ENCODE peak calls at places on chromosomes 13 and 19, in four cellular contexts. D is HepG2, N is HCT116, I is K562. L is an unnamed sample.

GRCh38 chr19:58228584-58229254 is at the start of gene ZNF544:
- DNase-seq in D (peak; percentile 45), N (peak; percentile 48), I (peak; percentile 80), L (no peak)

GRCh38 chr19:3665681-3666544 is 34.4 kb downstream of the PIP5K1C start:
- DNase-seq in D (peak; percentile 13), N (no peak), I (peak; percentile 87), L (peak; percentile 12)

GRCh38 chr19:32181356-32181920 is 164.0 kb upstream of the ZNF507 start:
- DNase-seq in D (no peak), N (no peak), I (no peak), L (no peak)

GRCh38 chr19:58093071-58093470 is 5.0 kb downstream of the ZSCAN18 start:
- DNase-seq in D (no peak), N (no peak), I (no peak), L (no peak)

GRCh38 chr13:110340812-110341444 is 33.8 kb downstream of the COL4A2 start:
- DNase-seq in D (no peak), N (no peak), I (no peak), L (no peak)

GRCh38 chr13:32840840-32841713 is 175.1 kb upstream of the KL start:
- DNase-seq in D (no peak), N (no peak), I (no peak), L (no peak)

GRCh38 chr19:12194827-12195500 is 32.1 kb downstream of the ZNF136 start:
- DNase-seq in D (no peak), N (no peak), I (no peak), L (no peak)

GRCh38 chr13:18960637-18961227 is 220.9 kb downstream of the TUBA3C start:
- DNase-seq in D (no peak), N (no peak), I (no peak), L (no peak)

GRCh38 chr19:46860846-46861690 is at the start of gene ARHGAP35:
- DNase-seq in D (no peak), N (no peak), I (peak; percentile 85), L (no peak)

GRCh38 chr19:20273376-20273775 is 106.4 kb downstream of the ZNF486 start:
- DNase-seq in D (no peak), N (no peak), I (no peak), L (no peak)

GRCh38 chr19:55446060-55446459 is 3.0 kb upstream of the SHISA7 start:
- DNase-seq in D (peak; percentile 49), N (no peak), I (no peak), L (no peak)

GRCh38 chr13:59364508-59365187 is 799.1 kb downstream of the DIAPH3 start:
- DNase-seq in D (no peak), N (no peak), I (no peak), L (no peak)

GRCh38 chr13:32409561-32410440 is 18.1 kb downstream of the N4BP2L1 start:
- DNase-seq in D (no peak), N (no peak), I (no peak), L (no peak)

GRCh38 chr19:41089955-41090354 is 1.7 kb downstream of the CYP2A13 start:
- DNase-seq in D (no peak), N (no peak), I (no peak), L (no peak)

GRCh38 chr19:7010722-7011593 is 10.3 kb downstream of the MBD3L2B start:
- DNase-seq in D (no peak), N (no peak), I (no peak), L (no peak)

GRCh38 chr13:98664047-98664446 is 87.1 kb upstream of the STK24 start:
- DNase-seq in D (no peak), N (peak; percentile 85), I (no peak), L (peak; percentile 5)

GRCh38 chr13:109336730-109337129 is 449.7 kb downstream of the IRS2 start:
- DNase-seq in D (no peak), N (no peak), I (no peak), L (no peak)

GRCh38 chr13:24168392-24168750 is 7.9 kb downstream of the SPATA13 start:
- DNase-seq in D (no peak), N (no peak), I (no peak), L (no peak)

DNA sequence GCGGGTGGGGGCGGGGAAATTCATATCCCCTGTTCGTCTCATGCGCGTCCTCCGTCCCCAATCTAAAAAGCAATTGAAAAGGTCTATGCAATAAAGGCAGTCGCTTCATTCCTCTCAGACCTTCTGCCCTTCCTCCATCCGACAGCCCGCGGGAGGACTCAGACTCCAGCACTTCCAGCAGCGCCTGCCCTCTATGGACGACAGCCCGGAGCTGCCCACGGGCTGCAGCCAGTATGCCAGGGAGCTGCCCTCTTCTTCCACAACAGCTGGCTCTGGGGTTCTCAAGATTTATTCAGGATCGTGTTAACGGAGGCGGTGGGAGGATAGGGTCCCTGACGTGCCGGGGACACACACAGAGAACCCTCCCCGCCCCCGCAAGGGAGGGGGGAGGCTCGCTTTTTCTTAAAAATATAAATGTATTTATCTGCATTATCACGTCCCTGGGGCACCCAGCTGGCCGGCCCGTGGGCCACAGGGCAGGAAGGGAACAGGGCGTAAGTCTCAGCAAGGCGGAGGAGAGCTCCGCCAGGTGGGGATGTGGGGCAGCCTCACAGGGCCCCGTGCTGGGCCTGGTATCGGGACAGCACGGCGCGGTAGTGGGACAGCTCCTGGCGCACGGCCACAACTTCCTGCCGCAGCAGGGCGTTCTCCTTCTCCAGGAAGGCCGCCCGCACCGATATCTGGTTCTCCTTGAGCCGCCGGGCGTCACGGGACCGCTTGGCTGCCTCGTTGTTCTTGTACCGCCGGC is 6.7 kb downstream of the DBP start:
- DNase-seq in D (no peak), N (no peak), I (no peak), L (no peak)
- TF ChIP-seq TCF7L2 in D (no peak), N (no peak), I (no peak), L (no peak)

DNA sequence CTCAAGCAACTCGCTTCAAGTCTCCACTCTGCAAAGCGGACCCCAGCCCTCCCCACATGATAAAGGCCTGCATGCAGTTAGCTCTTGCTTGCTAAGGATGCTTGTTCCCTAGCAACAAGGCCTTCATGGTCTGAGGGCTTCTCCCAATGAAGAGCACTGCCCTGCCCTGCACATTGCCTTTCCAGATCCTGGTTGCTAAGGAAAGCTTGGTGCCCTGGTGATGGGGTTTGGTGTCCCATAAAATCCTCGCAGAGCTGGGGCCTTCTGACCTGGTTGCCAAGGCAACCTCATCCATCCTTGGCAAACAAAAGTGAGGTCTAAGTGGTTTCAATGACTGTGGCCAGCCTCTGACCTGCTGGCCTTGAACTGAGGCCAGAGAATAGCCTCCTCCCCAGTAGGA is 5.9 kb downstream of the DBP start:
- DNase-seq in D (no peak), N (no peak), I (no peak), L (no peak)
- H3K4me1 ChIP-seq in D (peaks cover 62% of the 10 kb centered on the region), N (peaks cover 47% of the 10 kb centered on the region), I (peaks cover 79% of the 10 kb centered on the region), L (peaks cover 23% of the 10 kb centered on the region)

GRCh38 chr19:784541-784940 is 12.7 kb upstream of the PTBP1 start:
- DNase-seq in D (no peak), N (no peak), I (no peak), L (no peak)
- TF ChIP-seq TCF7L2 in D (no peak), N (no peak), I (no peak), L (peak; percentile 93)

DNA sequence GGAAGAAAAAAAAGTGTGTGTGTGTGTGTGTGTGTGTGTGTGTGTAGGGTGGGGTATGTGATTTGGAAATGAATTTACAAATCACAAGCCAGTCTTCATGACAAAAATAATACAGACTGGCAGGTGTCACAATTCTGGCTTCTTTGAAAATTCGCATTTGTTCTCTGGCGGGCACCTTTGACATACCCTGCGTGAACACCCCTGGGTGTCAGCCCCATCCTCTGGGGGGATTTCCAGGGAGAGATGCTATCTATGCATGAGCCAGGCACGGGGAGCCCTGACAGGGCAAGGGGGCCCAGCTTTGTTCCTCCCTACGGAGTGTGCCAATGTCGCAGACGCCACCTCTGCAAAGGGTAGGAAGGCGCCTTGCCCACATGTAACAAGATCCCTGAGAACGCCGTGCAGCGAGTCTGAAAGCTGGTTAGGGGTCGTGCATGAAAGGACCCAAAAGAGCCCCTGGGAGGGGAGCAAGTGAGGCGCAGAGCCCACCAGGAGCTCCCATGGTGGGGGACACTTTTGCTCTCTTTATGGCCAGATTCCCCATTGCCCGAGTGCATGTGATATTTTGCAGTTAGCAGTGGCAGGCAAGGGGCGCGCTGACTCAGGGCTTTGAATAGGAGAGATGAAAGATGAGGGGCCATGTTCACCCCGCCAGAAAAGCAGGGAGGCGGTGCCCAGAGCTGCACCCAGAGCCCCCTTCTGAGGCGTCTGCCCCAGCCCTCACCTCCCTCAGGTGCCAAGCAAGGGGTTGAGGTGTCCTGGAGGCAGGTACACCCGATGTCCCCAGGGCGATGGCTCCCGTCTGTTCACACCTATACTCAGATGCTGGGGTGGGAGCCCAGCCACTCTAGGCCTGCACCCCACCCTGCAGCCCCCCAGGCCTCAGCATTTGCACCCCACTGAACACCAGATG is 45.3 kb downstream of the KLF2 start:
- DNase-seq in D (no peak), N (no peak), I (no peak), L (no peak)
- H3K4me1 ChIP-seq in D (peaks cover 46% of the 10 kb centered on the region), N (no peaks in the 10 kb centered on the region), I (peaks cover 39% of the 10 kb centered on the region), L (no peaks in the 10 kb centered on the region)

GRCh38 chr13:29754486-29754806 is 96.0 kb downstream of the UBL3 start:
- DNase-seq in D (peak; percentile 47), N (peak; percentile 22), I (no peak), L (no peak)
- TF ChIP-seq TCF7L2 in D (no peak), N (no peak), I (no peak), L (no peak)

DNA sequence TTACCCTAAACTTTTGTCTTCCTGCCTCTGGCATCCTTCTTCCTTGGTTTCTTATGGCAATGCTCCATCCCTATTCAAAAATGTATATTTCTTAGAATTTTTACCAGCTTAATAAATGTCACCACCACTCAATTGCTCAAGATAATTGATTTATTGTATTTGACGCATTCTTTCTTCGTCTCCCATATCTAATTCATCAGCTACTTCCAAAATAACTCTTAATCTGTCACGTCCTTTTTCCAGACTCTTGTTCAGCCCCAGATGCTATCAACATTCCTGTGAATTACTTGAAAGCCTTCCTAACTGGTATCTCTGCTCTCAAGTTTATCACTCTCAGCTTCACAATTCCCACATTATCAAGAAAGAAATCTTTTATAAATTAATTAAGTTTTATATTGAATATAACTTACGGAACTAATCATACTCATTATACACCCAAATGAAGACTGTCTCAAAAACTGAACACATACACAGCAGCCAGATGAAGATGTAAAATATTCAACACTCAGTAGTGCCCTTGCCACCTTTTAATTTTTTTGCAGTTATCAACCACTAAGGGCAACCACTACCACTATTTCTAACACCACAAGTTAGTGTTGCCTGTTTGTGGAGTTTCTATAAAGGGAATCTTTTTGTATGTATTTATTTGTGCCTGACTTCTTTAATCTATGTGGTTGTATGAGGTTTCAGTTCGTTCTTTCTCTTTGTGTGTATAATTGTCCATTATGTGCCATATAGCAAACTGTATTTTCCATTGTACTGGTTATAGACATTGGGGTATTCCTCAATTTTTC is 2295.4 kb downstream of the PCDH9 start:
- DNase-seq in D (no peak), N (no peak), I (no peak), L (no peak)
- H3K4me1 ChIP-seq in D (no peaks in the 10 kb centered on the region), N (no peaks in the 10 kb centered on the region), I (no peaks in the 10 kb centered on the region), L (no peaks in the 10 kb centered on the region)

L was measured in Panc1.